ENCODE peak calls at places on chromosome 10, in ten cellular contexts. Q, B, W, Z, T, O, H, F, L and Y are unnamed samples.

GRCh38 chr10:73850863-73851461 is 23.4 kb downstream of the CAMK2G start:
- DNase-seq in F (peak; percentile 57), O (no peak), W (no peak), Z (no peak), T (peak; percentile 52), Q (no peak), L (no peak), B (no peak), H (no peak), Y (no peak)

GRCh38 chr10:21518629-21519321 is 6.7 kb downstream of the SKIDA1 start:
- DNase-seq in F (no peak), Q (peak; percentile 52), B (no peak), W (no peak), H (no peak), L (no peak), Z (no peak), O (no peak), T (no peak), Y (no peak)

GRCh38 chr10:79106651-79107050 is 37.9 kb downstream of the ZMIZ1 start:
- DNase-seq in T (no peak), L (no peak), B (no peak), Z (no peak), Q (no peak), W (no peak), O (no peak), F (no peak), H (no peak), Y (no peak)

GRCh38 chr10:19828278-19829049 is 12.2 kb downstream of the PLXDC2 start:
- DNase-seq in O (no peak), H (no peak), T (no peak), Z (no peak), Q (peak; percentile 53), W (no peak), L (no peak), B (no peak), F (no peak), Y (no peak)

GRCh38 chr10:124000792-124001201 is 92.6 kb downstream of the CHST15 start:
- DNase-seq in Q (no peak), T (no peak), B (peak; percentile 73), H (peak; percentile 9), Z (peak; percentile 11), O (no peak), L (no peak), F (no peak), W (peak; percentile 8), Y (peak; percentile 24)

GRCh38 chr10:26621243-26621888 is 76.1 kb upstream of the PDSS1 start:
- DNase-seq in O (no peak), H (no peak), Z (no peak), B (no peak), L (no peak), Q (no peak), F (no peak), W (no peak), T (no peak), Y (no peak)

GRCh38 chr10:8352696-8353095 is 298.2 kb downstream of the GATA3 start:
- DNase-seq in Q (no peak), O (no peak), T (no peak), Z (no peak), W (no peak), B (no peak), H (no peak), L (no peak), F (no peak), Y (no peak)

GRCh38 chr10:124748953-124749645 is 4.9 kb upstream of the FAM53B start:
- DNase-seq in F (no peak), Z (no peak), T (no peak), L (no peak), B (no peak), H (no peak), Q (no peak), W (no peak), O (no peak), Y (no peak)

GRCh38 chr10:119663866-119664698 is 12.9 kb downstream of the BAG3 start:
- DNase-seq in O (no peak), L (no peak), H (no peak), B (no peak), Z (peak; percentile 47), T (peak; percentile 23), W (no peak), F (no peak), Q (no peak), Y (no peak)

DNA sequence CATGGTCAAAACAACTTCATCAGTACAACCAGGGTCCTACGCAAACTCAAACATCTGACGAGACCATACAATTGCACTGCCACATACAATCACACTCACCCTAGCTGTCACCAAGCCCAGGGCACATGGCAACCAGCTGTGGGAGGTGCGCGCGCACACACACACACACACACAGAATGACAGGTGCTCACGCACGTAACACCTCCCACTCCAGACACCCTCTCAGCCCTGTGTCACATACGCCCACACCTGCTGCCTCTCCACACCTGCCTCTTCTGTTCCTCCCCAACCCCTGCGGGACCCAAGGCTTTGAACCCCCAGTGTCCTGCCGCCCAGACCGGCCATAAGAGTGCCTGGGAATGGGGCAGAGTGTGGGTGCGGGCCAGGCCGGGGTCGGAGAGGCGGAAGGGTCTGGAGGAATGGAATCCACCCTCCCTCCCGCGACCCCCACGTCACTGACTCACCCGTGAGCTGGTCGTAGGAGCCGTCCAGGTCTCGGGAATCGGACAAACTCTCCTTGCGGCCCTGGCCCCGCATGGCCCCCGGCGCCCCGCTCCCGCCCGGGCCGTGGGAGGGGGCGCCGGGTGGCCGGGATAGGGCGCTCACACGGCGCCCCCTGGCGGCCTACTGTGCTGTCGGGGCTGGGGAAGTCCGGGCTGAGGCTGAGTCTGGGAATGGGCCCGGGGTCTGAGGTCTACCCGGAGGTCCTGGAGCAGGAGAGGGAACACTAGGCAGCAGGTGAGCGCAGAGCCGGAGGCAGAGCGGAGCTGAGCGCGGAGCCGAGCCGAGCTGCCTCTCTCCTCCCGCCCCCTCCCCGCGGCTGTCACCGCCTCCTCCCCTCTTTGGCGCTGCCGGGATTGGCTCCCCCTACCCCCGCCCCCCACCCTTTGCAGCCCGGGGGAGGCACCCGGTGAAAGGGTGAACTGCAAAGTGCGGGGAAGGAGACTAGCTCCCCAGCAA is at the start of gene KCNIP2:
- DNase-seq in B (peak; percentile 88), F (peak; percentile 74), T (peak; percentile 52), Q (peak; percentile 47), W (peak; percentile 41), Z (peak; percentile 63), L (no peak), H (no peak), O (no peak), Y (no peak)
- TF ChIP-seq POLR2A in B (no peak), F (no peak), T (no peak), Q (no peak), W (no peak), Z (no peak), L (no peak), H (no peak), O (no peak), Y (no peak)

GRCh38 chr10:112766636-112767035 is 183.4 kb upstream of the TCF7L2 start:
- DNase-seq in Q (no peak), Z (no peak), L (no peak), T (no peak), W (no peak), O (no peak), B (no peak), H (no peak), F (no peak), Y (no peak)

GRCh38 chr10:112765717-112766235 is 184.3 kb upstream of the TCF7L2 start:
- DNase-seq in W (no peak), Q (no peak), B (no peak), H (no peak), O (no peak), L (no peak), Z (no peak), T (no peak), F (no peak), Y (no peak)

GRCh38 chr10:112768121-112768520 is 181.9 kb upstream of the TCF7L2 start:
- DNase-seq in B (no peak), L (no peak), Z (no peak), Q (no peak), F (no peak), H (no peak), T (no peak), W (no peak), O (no peak), Y (no peak)

GRCh38 chr10:112769611-112770370 is 180.3 kb upstream of the TCF7L2 start:
- DNase-seq in F (no peak), B (no peak), O (no peak), W (no peak), L (no peak), H (no peak), Q (no peak), T (no peak), Z (no peak), Y (no peak)

DNA sequence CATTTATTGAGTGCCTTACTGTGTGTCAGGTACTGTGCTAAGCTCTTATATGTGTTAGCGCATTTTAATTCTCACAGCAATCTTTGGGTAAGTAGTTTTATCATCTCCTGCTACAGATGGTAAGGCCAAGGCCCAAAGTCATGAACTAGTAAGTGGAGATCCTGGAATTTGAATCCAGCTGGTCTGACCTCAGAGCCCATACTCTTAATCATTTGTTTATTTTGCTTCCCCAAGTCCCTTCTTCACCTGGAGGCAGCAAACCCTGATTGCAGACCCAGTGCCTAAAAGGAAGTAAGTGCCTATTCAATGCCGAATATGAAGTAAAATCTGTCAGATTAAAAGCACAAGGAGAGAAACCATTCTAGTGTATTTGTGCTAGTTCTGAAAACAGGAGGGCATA is 182.9 kb upstream of the TCF7L2 start:
- DNase-seq in Q (no peak), L (no peak), H (no peak), F (no peak), Z (no peak), W (no peak), O (no peak), B (no peak), T (no peak), Y (no peak)
- TF ChIP-seq POLR2A in Q (no peak), L (no peak), H (no peak), F (no peak), Z (no peak), W (no peak), O (no peak), B (no peak), T (no peak), Y (no peak)

DNA sequence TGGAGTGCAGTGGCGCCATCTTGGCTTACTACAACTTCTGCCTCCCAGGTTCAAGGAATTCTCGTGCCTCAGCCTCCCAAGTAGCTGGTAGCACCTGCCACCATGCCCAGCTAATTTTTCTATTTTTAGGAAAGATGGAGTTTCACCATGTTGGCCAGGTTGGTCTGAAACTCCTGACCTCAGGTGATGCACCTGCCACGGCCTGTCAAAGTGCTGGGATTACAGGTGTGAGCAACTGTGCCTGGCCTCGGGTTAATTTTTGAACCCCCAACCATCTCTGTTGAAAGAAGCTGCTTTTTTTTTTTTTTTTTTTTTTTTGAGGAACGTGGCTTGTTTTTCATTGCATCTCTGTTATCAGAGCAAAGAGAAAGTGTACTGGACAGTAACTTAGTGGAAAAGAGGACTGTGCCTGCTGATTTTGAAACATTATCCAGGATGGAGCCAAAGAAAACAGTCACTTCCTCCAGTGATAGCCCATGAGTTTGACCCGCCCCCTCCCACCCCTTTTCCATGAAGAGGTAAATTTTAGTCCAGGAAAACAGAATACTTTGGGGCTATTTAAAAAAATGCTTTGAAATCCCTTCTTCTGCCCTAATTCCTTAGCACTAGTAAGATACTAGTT is 38.3 kb downstream of the WBP1L start:
- DNase-seq in B (no peak), H (no peak), O (no peak), T (no peak), F (no peak), Z (no peak), L (no peak), Q (no peak), W (no peak), Y (peak; percentile 30)
- TF ChIP-seq POLR2A in B (no peak), H (no peak), O (no peak), T (no peak), F (no peak), Z (no peak), L (no peak), Q (no peak), W (no peak), Y (no peak)

GRCh38 chr10:45672201-45673073 is at the start of gene ZFAND4:
- DNase-seq in Q (peak; percentile 99), Z (peak; percentile 97), B (peak; percentile 99), O (peak; percentile 91), H (peak; percentile 96), L (peak; percentile 85), T (peak; percentile 98), F (peak; percentile 99), W (peak; percentile 98), Y (peak; percentile 95)
- TF ChIP-seq POLR2A in Q (peak; percentile 67), Z (peak; percentile 50), B (peak; percentile 41), O (peak; percentile 62), H (peak; percentile 55), L (peak; percentile 70), T (peak; percentile 45), F (peak; percentile 77), W (peak; percentile 65), Y (peak; percentile 58)